ENCODE peak calls at places on chromosome 19, in four cellular contexts. J is left lung, X is left ventricle myocardium inferior, O is fibroblast of mammary gland. L is an unnamed sample.

GRCh38 chr19:400976-401835 is 7.7 kb downstream of the C2CD4C start:
- DNase-seq in J (peak), X (no peak), O (no peak), L (no peak)

GRCh38 chr19:35995655-35995993 is 636 bp downstream of the SDHAF1 start:
- DNase-seq in J (peak), X (peak), O (peak), L (peak)

GRCh38 chr19:1455336-1456120 is 5.6 kb downstream of the APC2 start:
- DNase-seq in J (peak), X (no peak), O (peak), L (peak)

GRCh38 chr19:54481326-54481930 is 8.3 kb upstream of the CDC42EP5 start:
- DNase-seq in J (no peak), X (no peak), O (peak), L (peak)

GRCh38 chr19:41376998-41377365 is 649 bp downstream of the TMEM91 start:
- DNase-seq in J (peak), X (no peak), O (peak), L (no peak)

GRCh38 chr19:41424335-41425173 is 2.6 kb downstream of the B3GNT8 start:
- DNase-seq in J (no peak), X (no peak), O (no peak), L (no peak)

GRCh38 chr19:16233836-16234551 is 36.3 kb downstream of the AP1M1 start:
- DNase-seq in J (no peak), X (no peak), O (peak), L (no peak)

GRCh38 chr19:1167687-1168561 is 6.1 kb downstream of the SBNO2 start:
- DNase-seq in J (peak), X (no peak), O (no peak), L (peak)

GRCh38 chr19:1131718-1132552 is 28.1 kb downstream of the GPX4 start:
- DNase-seq in J (peak), X (peak), O (peak), L (no peak)

GRCh38 chr19:53906211-53907192 is 2.6 kb upstream of the CACNG7 start:
- DNase-seq in J (peak), X (peak), O (peak), L (peak)